ENCODE peak calls at places on chromosomes 2 and 18, in six cellular contexts. N, U, P, E, H and I are unnamed samples.

GRCh38 chr2:134537702-134538101 is 181.1 kb downstream of the TMEM163 start:
- DNase-seq in E (no peak), N (no peak), P (no peak), H (no peak), U (no peak), I (no peak)

GRCh38 chr2:165818920-165819319 is 24.9 kb upstream of the GALNT3 start:
- DNase-seq in H (no peak), E (no peak), P (no peak), N (no peak), U (no peak), I (no peak)

GRCh38 chr2:98730851-98731708 is at the start of gene MGAT4A:
- DNase-seq in E (peak; percentile 93), N (peak; percentile 88), P (peak; percentile 18), U (no peak), H (peak; percentile 54), I (peak; percentile 87)

GRCh38 chr2:197946562-197946961 is 142.2 kb downstream of the PLCL1 start:
- DNase-seq in H (peak; percentile 39), E (peak; percentile 14), N (no peak), U (no peak), P (no peak), I (no peak)

GRCh38 chr2:199329024-199329423 is 128.7 kb downstream of the SATB2 start:
- DNase-seq in U (no peak), P (no peak), N (no peak), H (no peak), E (no peak), I (no peak)

GRCh38 chr2:1744446-1745170 is at the start of gene PXDN:
- DNase-seq in P (peak; percentile 82), N (no peak), E (peak; percentile 89), H (peak; percentile 86), U (peak; percentile 85), I (peak; percentile 77)

GRCh38 chr2:88181511-88181910 is 11.4 kb downstream of the THNSL2 start:
- DNase-seq in E (no peak), P (peak; percentile 18), H (peak; percentile 76), N (no peak), U (no peak), I (no peak)

GRCh38 chr18:68056936-68057335 is 540.4 kb upstream of the DSEL start:
- DNase-seq in N (no peak), U (no peak), P (peak; percentile 31), E (no peak), H (peak; percentile 13), I (no peak)

GRCh38 chr2:107595749-107596148 is 230.9 kb upstream of the RGPD4 start:
- DNase-seq in U (peak; percentile 25), P (peak; percentile 69), N (no peak), E (no peak), H (peak; percentile 90), I (no peak)

GRCh38 chr2:29165362-29166236 is 50.4 kb downstream of the CLIP4 start:
- DNase-seq in N (no peak), P (peak; percentile 88), H (peak; percentile 84), U (peak; percentile 45), E (no peak), I (no peak)

GRCh38 chr2:112910219-112910618 is 746 bp upstream of the IL37 start:
- DNase-seq in U (no peak), H (no peak), P (no peak), N (no peak), E (no peak), I (no peak)

GRCh38 chr2:66443183-66443976 is 8.5 kb downstream of the MEIS1 start:
- DNase-seq in N (peak; percentile 61), P (no peak), H (peak; percentile 60), U (no peak), E (peak; percentile 42), I (no peak)

GRCh38 chr2:100242891-100243670 is 79.2 kb downstream of the LONRF2 start:
- DNase-seq in E (peak; percentile 92), H (peak; percentile 75), U (no peak), N (peak; percentile 79), P (peak; percentile 58), I (peak; percentile 74)

GRCh38 chr2:48668992-48669391 is 51.3 kb downstream of the GTF2A1L start:
- DNase-seq in E (no peak), N (no peak), H (no peak), P (no peak), U (no peak), I (no peak)

GRCh38 chr2:76478636-76479035 is 767.9 kb upstream of the GCFC2 start:
- DNase-seq in U (no peak), H (no peak), E (no peak), P (no peak), N (no peak), I (no peak)

GRCh38 chr2:226995625-226996041 is 159.8 kb downstream of the RHBDD1 start:
- DNase-seq in H (peak; percentile 92), E (peak; percentile 86), P (peak; percentile 13), N (peak; percentile 21), U (peak; percentile 16), I (peak; percentile 38)

GRCh38 chr2:85959191-85959590 is 70.4 kb upstream of the ST3GAL5 start:
- DNase-seq in P (no peak), U (no peak), H (no peak), E (no peak), N (no peak), I (no peak)

GRCh38 chr2:11710210-11710609 is 36.2 kb upstream of the LPIN1 start:
- DNase-seq in E (no peak), H (peak; percentile 90), N (peak; percentile 49), U (peak; percentile 78), P (peak; percentile 55), I (no peak)

GRCh38 chr2:96260404-96261260 is 5.2 kb downstream of the TMEM127 start:
- DNase-seq in E (peak; percentile 72), U (peak; percentile 75), P (peak; percentile 93), H (peak; percentile 95), N (peak; percentile 86), I (peak; percentile 80)

GRCh38 chr18:74493689-74494088 is 2.5 kb upstream of the CNDP2 start:
- DNase-seq in H (peak; percentile 40), E (no peak), N (peak; percentile 73), P (peak; percentile 72), U (peak; percentile 14), I (no peak)

GRCh38 chr2:133972786-133973185 is 281.1 kb upstream of the MGAT5 start:
- DNase-seq in E (no peak), N (no peak), H (peak; percentile 62), P (no peak), U (no peak), I (no peak)

GRCh38 chr2:180787330-180787729 is 193.1 kb upstream of the UBE2E3 start:
- DNase-seq in N (no peak), U (no peak), E (no peak), P (no peak), H (no peak), I (no peak)

GRCh38 chr2:63755980-63756379 is 85.7 kb upstream of the UGP2 start:
- DNase-seq in P (peak; percentile 36), N (no peak), U (no peak), H (peak; percentile 73), E (no peak), I (no peak)

GRCh38 chr18:26549486-26550435 is 1.4 kb upstream of the KCTD1 start:
- DNase-seq in P (peak; percentile 71), E (peak; percentile 92), H (peak; percentile 81), U (peak; percentile 75), N (peak; percentile 71), I (peak; percentile 87)

GRCh38 chr2:67790622-67791021 is 272.2 kb downstream of the C1D start:
- DNase-seq in H (peak; percentile 54), P (peak; percentile 74), U (peak; percentile 18), N (no peak), E (no peak), I (no peak)

DNA sequence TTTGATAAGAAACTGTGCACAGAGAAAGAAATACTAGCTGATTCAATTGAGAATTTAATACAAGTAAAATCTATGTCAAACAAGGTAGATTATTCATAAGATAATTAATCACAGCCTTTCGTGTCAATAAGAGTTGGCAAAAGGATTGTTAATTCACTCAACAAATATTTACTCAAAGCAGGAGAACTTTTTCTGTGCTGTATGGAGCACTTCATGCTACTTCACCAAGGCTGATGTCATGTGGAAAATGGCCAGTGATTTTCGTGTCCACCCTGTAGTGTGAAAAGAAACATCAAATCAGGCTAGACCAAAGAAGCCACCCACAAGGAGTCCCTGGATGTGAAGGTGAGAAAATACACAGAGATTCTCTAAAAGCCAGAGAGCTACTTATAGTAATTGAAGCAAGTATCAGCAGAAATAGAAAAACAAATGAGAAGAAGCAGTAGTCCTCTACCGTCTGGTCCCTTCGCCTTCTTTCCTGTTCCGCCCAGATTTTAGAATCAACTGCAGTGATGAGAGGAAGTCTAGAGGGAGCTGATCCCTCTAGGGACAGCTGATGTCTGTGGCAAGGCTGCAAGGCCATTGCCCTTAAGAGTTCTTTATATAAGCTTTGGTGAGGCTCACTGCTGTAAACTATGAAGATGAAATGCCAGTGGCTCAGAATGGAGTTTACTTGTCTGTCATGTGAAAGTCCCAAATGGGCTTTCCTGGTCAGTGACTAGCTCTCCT is 201.3 kb upstream of the APCDD1 start:
- DNase-seq in E (no peak), N (no peak), H (no peak), P (no peak), U (no peak), I (no peak)
- H3K4me3 ChIP-seq in E (no peak overlapping the region), N (no peak overlapping the region), H (no peak overlapping the region), P (no peak overlapping the region), U (no peak overlapping the region), I (no peak overlapping the region)

DNA sequence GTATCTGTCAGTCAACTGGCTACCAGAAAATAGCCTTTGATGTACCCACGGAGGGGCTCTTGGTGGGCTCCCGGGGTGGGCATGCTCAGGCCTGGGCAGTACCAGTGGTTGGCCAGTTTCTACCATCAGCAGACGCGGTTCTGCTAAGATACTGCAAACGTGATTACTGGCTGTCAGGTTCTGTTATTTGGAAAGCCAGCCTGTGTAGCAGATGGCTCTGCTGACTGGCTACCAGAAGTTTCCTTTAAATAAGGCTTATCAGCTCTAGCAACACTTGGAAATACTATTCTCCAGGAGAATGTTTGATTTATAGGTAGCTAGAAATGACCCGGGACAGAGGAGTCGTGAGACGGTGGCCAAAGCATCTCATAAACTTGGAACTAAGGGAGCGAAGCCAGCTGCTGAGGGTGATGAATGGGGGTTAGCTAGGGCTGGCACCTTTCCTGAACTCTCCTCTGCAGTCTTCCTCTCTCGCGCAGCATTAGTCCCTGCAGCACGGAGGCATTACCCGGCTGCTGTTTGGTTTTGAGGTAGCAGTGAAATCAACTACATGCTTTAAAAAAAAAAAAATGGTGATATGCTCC is 171.9 kb downstream of the AGAP1 start:
- DNase-seq in U (no peak), P (peak; percentile 71), H (peak; percentile 53), E (no peak), N (peak; percentile 46), I (no peak)
- H3K4me3 ChIP-seq in U (no peak overlapping the region), P (peak overlapping the region; percentile 40), H (peak overlapping the region; percentile 54), E (peak overlapping the region; percentile 57), N (no peak overlapping the region), I (peak overlapping the region; percentile 59)

GRCh38 chr2:233480490-233481202 is 85.9 kb downstream of the USP40 start:
- DNase-seq in P (no peak), U (no peak), E (no peak), N (no peak), H (no peak), I (no peak)
- H3K4me3 ChIP-seq in P (no peak overlapping the region), U (no peak overlapping the region), E (no peak overlapping the region), N (no peak overlapping the region), H (no peak overlapping the region), I (no peak overlapping the region)

GRCh38 chr18:46250812-46251173 is 146.6 kb downstream of the HAUS1 start:
- DNase-seq in E (no peak), N (no peak), U (no peak), P (no peak), H (no peak), I (no peak)
- H3K4me3 ChIP-seq in E (no peak overlapping the region), N (no peak overlapping the region), U (no peak overlapping the region), P (peak overlapping the region; percentile 10), H (no peak overlapping the region), I (no peak overlapping the region)